ENCODE peak calls at places on chromosomes 6 and 20, in seven cellular contexts. W is activated CD8-positive, alpha-beta memory T cell treated with anti-CD3 and anti-CD28 coated beads, Interleukin-2, amount 50 U/mL, for 48 hours; S is uterus; D is nephron progenitor cell; R is NCI-H1092 treated with DMSO at 0.1 percent for 48 hours; G is GM06990; T is stimulated activated CD8-positive, alpha-beta memory T cell treated with anti-CD3 and anti-CD28 coated beads, Interleukin-15, amount 100 ng/mL, for 24 hours. Q is an unnamed sample.

GRCh38 chr20:21183722-21184121 is 57.8 kb downstream of the KIZ start:
- DNase-seq in W (no peak), S (no peak), D (no peak), R (no peak), G (no peak), T (no peak), Q (no peak)

GRCh38 chr20:48740269-48740603 is 87.6 kb downstream of the PREX1 start:
- DNase-seq in W (no peak), S (no peak), D (no peak), R (no peak), G (no peak), T (no peak), Q (peak)

GRCh38 chr6:3987072-3987471 is 91.9 kb downstream of the FAM217A start:
- DNase-seq in W (no peak), S (no peak), D (no peak), R (no peak), G (no peak), T (no peak), Q (no peak)

GRCh38 chr6:89360415-89360999 is 8.0 kb upstream of the UBE2J1 start:
- DNase-seq in W (no peak), S (no peak), D (no peak), R (no peak), G (peak), T (no peak), Q (no peak)

GRCh38 chr20:34364013-34364382 is 925 bp downstream of the ITCH start:
- DNase-seq in W (no peak), S (peak), D (no peak), R (peak), G (no peak), T (no peak), Q (peak)

GRCh38 chr6:87702589-87702945 is 534 bp upstream of the AKIRIN2 start:
- DNase-seq in W (no peak), S (no peak), D (no peak), R (no peak), G (no peak), T (no peak), Q (peak)

GRCh38 chr20:13816757-13817156 is 31.9 kb downstream of the NDUFAF5 start:
- DNase-seq in W (no peak), S (no peak), D (no peak), R (no peak), G (no peak), T (no peak), Q (no peak)

GRCh38 chr6:139925894-139926641 is 551.6 kb upstream of the CITED2 start:
- DNase-seq in W (no peak), S (peak), D (peak), R (peak), G (no peak), T (no peak), Q (no peak)

GRCh38 chr6:50147371-50147770 is 97.6 kb upstream of the DEFB112 start:
- DNase-seq in W (no peak), S (no peak), D (no peak), R (no peak), G (no peak), T (no peak), Q (no peak)

GRCh38 chr6:2038096-2038495 is 207.3 kb downstream of the GMDS start:
- DNase-seq in W (no peak), S (no peak), D (no peak), R (no peak), G (no peak), T (no peak), Q (no peak)

Q was measured in NCI-H345.